ENCODE peak calls at places on chromosome 14, in four cellular contexts. Z, G, S and W are unnamed samples.

GRCh38 chr14:60653388-60653690 is 4.1 kb upstream of the SIX1 start:
- DNase-seq in Z (no peak), G (no peak), S (no peak), W (no peak)

GRCh38 chr14:65361920-65362319 is 50.6 kb upstream of the FUT8 start:
- DNase-seq in Z (peak; percentile 24), G (peak; percentile 49), S (no peak), W (peak; percentile 92)

GRCh38 chr14:22560638-22561365 is 28.2 kb downstream of the DAD1 start:
- DNase-seq in Z (no peak), G (no peak), S (no peak), W (no peak)

GRCh38 chr14:102588821-102589220 is 3.6 kb upstream of the RCOR1 start:
- DNase-seq in Z (no peak), G (no peak), S (no peak), W (no peak)

GRCh38 chr14:94317259-94317658 is 5.9 kb downstream of the SERPINA6 start:
- DNase-seq in Z (no peak), G (no peak), S (no peak), W (peak; percentile 38)

GRCh38 chr14:34331728-34332623 is 130.1 kb downstream of the SPTSSA start:
- DNase-seq in Z (no peak), G (no peak), S (no peak), W (no peak)

GRCh38 chr14:69580009-69580577 is 5.4 kb upstream of the CCDC177 start:
- DNase-seq in Z (no peak), G (peak; percentile 41), S (no peak), W (peak; percentile 79)

GRCh38 chr14:105064721-105065143 is 498 bp downstream of the GPR132 start:
- DNase-seq in Z (no peak), G (no peak), S (no peak), W (no peak)

GRCh38 chr14:23300687-23301223 is 1.9 kb downstream of the PPP1R3E start:
- DNase-seq in Z (no peak), G (no peak), S (no peak), W (no peak)

GRCh38 chr14:33738481-33738880 is 212.4 kb downstream of the EGLN3 start:
- DNase-seq in Z (no peak), G (no peak), S (no peak), W (no peak)

GRCh38 chr14:85595981-85596380 is 66.0 kb downstream of the FLRT2 start:
- DNase-seq in Z (no peak), G (no peak), S (no peak), W (no peak)

GRCh38 chr14:54803926-54804719 is 98.5 kb downstream of the GCH1 start:
- DNase-seq in Z (no peak), G (no peak), S (no peak), W (no peak)

GRCh38 chr14:36852853-36853634 is 191.4 kb downstream of the PAX9 start:
- DNase-seq in Z (no peak), G (no peak), S (no peak), W (no peak)

GRCh38 chr14:65933400-65934068 is 521.0 kb downstream of the FUT8 start:
- DNase-seq in Z (no peak), G (no peak), S (no peak), W (no peak)

GRCh38 chr14:106790189-106791036 is 1264.0 kb downstream of the TMEM121 start:
- DNase-seq in Z (no peak), G (no peak), S (no peak), W (no peak)

DNA sequence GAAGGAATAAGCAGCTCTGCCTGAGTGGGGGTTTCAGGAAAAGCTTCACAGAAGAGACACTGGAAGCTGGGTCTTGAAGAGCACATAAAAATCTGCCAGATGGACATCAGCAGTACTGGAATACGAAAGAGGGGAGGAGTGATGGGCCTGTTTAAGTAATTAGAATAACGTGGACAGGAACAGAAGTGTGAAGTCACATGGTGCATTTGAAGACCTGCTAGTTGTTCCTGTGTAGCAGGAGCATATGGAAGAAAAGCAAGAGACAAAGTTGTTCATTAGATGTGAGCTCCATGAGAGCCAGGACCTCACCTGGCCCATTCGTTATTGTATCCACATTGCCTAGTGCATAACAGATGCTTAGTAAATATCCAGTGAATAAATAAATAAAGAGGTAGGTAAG is 69.3 kb upstream of the VSX2 start:
- DNase-seq in Z (no peak), G (no peak), S (no peak), W (no peak)
- H3K4me3 ChIP-seq in Z (no peak overlapping the region), G (no peak overlapping the region), S (no peak overlapping the region), W (no peak overlapping the region)

GRCh38 chr14:28584951-28585350 is 181.6 kb upstream of the FOXG1 start:
- DNase-seq in Z (no peak), G (no peak), S (no peak), W (no peak)
- H3K4me3 ChIP-seq in Z (no peak overlapping the region), G (no peak overlapping the region), S (no peak overlapping the region), W (no peak overlapping the region)

DNA sequence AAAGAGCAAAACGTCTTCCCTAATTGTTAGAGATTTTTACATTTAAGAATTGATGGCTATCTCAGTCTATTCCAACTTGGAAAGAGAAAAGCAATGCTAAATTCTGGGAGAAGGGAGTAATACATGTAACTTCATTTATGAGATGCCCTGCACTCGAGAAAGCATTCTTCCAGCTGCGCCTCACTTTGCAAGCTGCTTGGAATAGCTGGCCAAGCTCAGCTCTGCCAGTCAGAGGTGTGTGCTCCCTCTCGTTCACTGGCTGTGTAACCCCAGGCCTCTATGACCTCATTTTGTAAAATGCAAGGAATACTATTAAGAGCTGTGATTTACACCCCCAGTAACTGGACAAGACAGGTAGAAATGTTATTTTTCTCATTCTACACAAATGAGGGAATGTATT is 79.1 kb downstream of the OTX2 start:
- DNase-seq in Z (no peak), G (no peak), S (no peak), W (no peak)
- H3K4me3 ChIP-seq in Z (no peak overlapping the region), G (no peak overlapping the region), S (no peak overlapping the region), W (no peak overlapping the region)

DNA sequence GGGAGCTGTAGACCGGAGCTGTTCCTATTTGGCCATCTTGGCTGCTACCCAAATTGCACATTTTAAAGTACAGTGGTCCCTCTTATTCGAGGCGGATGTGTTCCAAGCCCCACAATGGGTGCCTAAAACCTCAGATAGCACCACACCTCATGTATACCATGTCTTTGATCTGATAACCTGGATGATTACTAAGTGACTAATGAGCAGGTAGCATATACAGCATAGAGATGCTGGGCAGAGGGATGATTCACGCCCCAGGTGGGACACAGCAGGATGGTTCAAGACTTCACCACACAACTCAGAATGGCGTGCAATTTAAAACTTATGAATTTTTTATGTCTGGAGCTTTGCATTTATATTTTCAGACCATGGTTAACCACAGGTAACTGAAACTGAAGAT is 255.0 kb downstream of the AKAP6 start:
- DNase-seq in Z (no peak), G (no peak), S (no peak), W (no peak)
- H3K4me3 ChIP-seq in Z (no peak overlapping the region), G (no peak overlapping the region), S (no peak overlapping the region), W (no peak overlapping the region)

GRCh38 chr14:90839024-90839888 is 23.0 kb upstream of the TTC7B start:
- DNase-seq in Z (peak; percentile 30), G (no peak), S (no peak), W (no peak)
- H3K4me3 ChIP-seq in Z (no peak overlapping the region), G (no peak overlapping the region), S (no peak overlapping the region), W (no peak overlapping the region)